ENCODE peak calls at places on chromosomes 16 and 17, in seven cellular contexts. I is HepG2; Q is sigmoid colon; W is CD4-positive, alpha-beta T cell; M is CD8-positive, alpha-beta T cell; J is astrocyte; A is heart right ventricle. T is an unnamed sample.

GRCh38 chr16:89246903-89247733 is 29.6 kb downstream of the ZNF778 start:
- DNase-seq in I (peak; percentile 85), Q (peak; percentile 95), W (peak; percentile 99), M (peak; percentile 97), J (peak; percentile 31), A (peak; percentile 81), T (peak; percentile 65)

GRCh38 chr16:27448531-27449433 is 46.8 kb downstream of the IL21R start:
- DNase-seq in I (peak; percentile 29), Q (no peak), W (no peak), M (no peak), J (no peak), A (no peak), T (no peak)

GRCh38 chr16:27678955-27679354 is 129.0 kb downstream of the KATNIP start:
- DNase-seq in I (no peak), Q (no peak), W (no peak), M (no peak), J (peak; percentile 20), A (no peak), T (no peak)

GRCh38 chr16:88088161-88088581 is 136.9 kb downstream of the BANP start:
- DNase-seq in I (no peak), Q (peak; percentile 76), W (no peak), M (no peak), J (no peak), A (no peak), T (no peak)

GRCh38 chr17:2120550-2121335 is 65.8 kb downstream of the HIC1 start:
- DNase-seq in I (no peak), Q (no peak), W (no peak), M (no peak), J (no peak), A (no peak), T (no peak)

GRCh38 chr16:67030221-67030962 is 1.4 kb downstream of the CBFB start:
- DNase-seq in I (no peak), Q (peak; percentile 55), W (no peak), M (no peak), J (no peak), A (no peak), T (no peak)

GRCh38 chr16:19815418-19815817 is 69.2 kb downstream of the GPRC5B start:
- DNase-seq in I (no peak), Q (no peak), W (no peak), M (no peak), J (no peak), A (no peak), T (no peak)

GRCh38 chr16:87114832-87115231 is 202.4 kb downstream of the C16orf95 start:
- DNase-seq in I (no peak), Q (no peak), W (no peak), M (no peak), J (no peak), A (no peak), T (no peak)

GRCh38 chr16:29743827-29744531 is 1.8 kb downstream of the C16orf54 start:
- DNase-seq in I (no peak), Q (no peak), W (no peak), M (no peak), J (no peak), A (no peak), T (no peak)

GRCh38 chr16:23428351-23428750 is 24.6 kb downstream of the COG7 start:
- DNase-seq in I (no peak), Q (no peak), W (no peak), M (no peak), J (no peak), A (no peak), T (no peak)

GRCh38 chr16:56789360-56789759 is 59.4 kb downstream of the NUP93 start:
- DNase-seq in I (peak; percentile 69), Q (no peak), W (no peak), M (no peak), J (no peak), A (peak; percentile 16), T (no peak)

GRCh38 chr16:89410794-89411309 is 79.5 kb downstream of the ANKRD11 start:
- DNase-seq in I (peak; percentile 34), Q (peak; percentile 78), W (no peak), M (no peak), J (peak; percentile 83), A (peak; percentile 62), T (peak; percentile 65)

GRCh38 chr17:80219777-80220708 is at the start of the genes SGSH and SLC26A11:
- DNase-seq in I (peak; percentile 59), Q (peak; percentile 93), W (peak; percentile 62), M (peak; percentile 34), J (peak; percentile 11), A (peak; percentile 82), T (no peak)

GRCh38 chr17:3529817-3530741 is 27.5 kb downstream of the TRPV3 start:
- DNase-seq in I (peak; percentile 87), Q (peak; percentile 64), W (no peak), M (no peak), J (peak; percentile 31), A (peak; percentile 68), T (no peak)

GRCh38 chr16:24275413-24275812 is 19.3 kb downstream of the CACNG3 start:
- DNase-seq in I (no peak), Q (no peak), W (no peak), M (no peak), J (no peak), A (no peak), T (no peak)

GRCh38 chr17:77534137-77534536 is 393.4 kb downstream of the SEC14L1 start:
- DNase-seq in I (no peak), Q (no peak), W (no peak), M (no peak), J (no peak), A (no peak), T (no peak)

GRCh38 chr16:50946606-50947005 is 204.5 kb downstream of the SALL1 start:
- DNase-seq in I (no peak), Q (no peak), W (no peak), M (no peak), J (no peak), A (peak; percentile 13), T (no peak)

GRCh38 chr17:59521465-59522126 is 43.8 kb upstream of the DHX40 start:
- DNase-seq in I (peak; percentile 74), Q (peak; percentile 73), W (peak; percentile 58), M (peak; percentile 35), J (peak; percentile 11), A (peak; percentile 35), T (peak; percentile 21)

GRCh38 chr17:7632492-7632894 is 2.6 kb downstream of the SHBG start:
- DNase-seq in I (no peak), Q (no peak), W (no peak), M (no peak), J (no peak), A (peak; percentile 17), T (no peak)

GRCh38 chr17:2103456-2103855 is 48.6 kb downstream of the HIC1 start:
- DNase-seq in I (no peak), Q (peak; percentile 76), W (no peak), M (no peak), J (no peak), A (no peak), T (no peak)

GRCh38 chr17:76264425-76264754 is 758 bp upstream of the UBALD2 start:
- DNase-seq in I (no peak), Q (no peak), W (no peak), M (no peak), J (no peak), A (no peak), T (no peak)
- H3K27ac ChIP-seq in I (peak overlapping the region; percentile 13), Q (peak overlapping the region; percentile 85), W (peak overlapping the region; percentile 59), M (peak overlapping the region; percentile 39), J (peak overlapping the region; percentile 80), A (peak overlapping the region; percentile 87), T (peak overlapping the region; percentile 66)

DNA sequence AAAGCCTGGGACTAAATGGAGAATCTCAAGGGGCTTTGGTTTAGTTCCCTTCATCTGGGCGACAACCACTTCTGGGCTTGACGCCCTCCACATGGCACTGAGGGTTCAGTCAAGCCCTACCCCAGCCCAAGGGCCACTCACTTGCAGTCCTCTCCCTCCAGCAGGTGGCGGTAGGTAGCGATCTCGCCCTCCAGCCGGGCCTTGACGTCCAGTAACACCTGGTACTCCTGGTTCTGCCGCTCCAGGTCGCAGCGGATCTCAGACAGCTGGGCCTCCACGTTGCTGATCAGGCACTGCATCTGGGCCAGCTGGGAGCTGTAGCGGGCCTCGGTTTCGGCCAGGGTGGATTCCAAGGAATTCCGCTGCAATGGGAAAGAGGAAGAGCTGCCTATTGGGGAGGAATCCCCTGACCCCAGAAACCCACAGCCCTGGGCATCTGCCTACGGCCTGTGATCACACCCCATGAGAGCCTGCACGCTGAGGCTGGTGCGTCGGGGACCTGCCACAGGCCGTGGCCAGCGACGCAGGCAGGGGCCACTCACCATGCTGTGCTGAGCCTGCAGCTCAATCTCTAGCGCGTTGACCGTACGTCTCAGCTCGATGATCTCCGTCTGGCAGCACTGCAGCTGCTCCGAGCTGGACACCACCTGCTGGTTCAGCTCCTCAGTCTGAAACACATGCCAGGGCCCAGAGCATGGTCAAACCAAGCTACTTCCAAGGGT is 2.7 kb downstream of the KRT36 start:
- DNase-seq in I (peak; percentile 42), Q (no peak), W (no peak), M (no peak), J (no peak), A (no peak), T (no peak)
- TF ChIP-seq CTCF in I (peak; percentile 80), Q (no peak), W (no peak), M (no peak), J (peak; percentile 9), A (no peak), T (no peak)

GRCh38 chr17:12627776-12628491 is 37.8 kb upstream of the MYOCD start:
- DNase-seq in I (peak; percentile 61), Q (no peak), W (no peak), M (no peak), J (peak; percentile 89), A (no peak), T (no peak)
- H3K27ac ChIP-seq in I (no peak overlapping the region), Q (peak overlapping the region; percentile 51), W (no peak overlapping the region), M (no peak overlapping the region), J (peak overlapping the region; percentile 97), A (no peak overlapping the region), T (peak overlapping the region; percentile 94)

GRCh38 chr16:84960942-84961341 is 50.4 kb downstream of the ZDHHC7 start:
- DNase-seq in I (peak; percentile 35), Q (no peak), W (no peak), M (no peak), J (no peak), A (no peak), T (no peak)

GRCh38 chr16:84959784-84960417 is 51.4 kb downstream of the ZDHHC7 start:
- DNase-seq in I (no peak), Q (no peak), W (no peak), M (no peak), J (no peak), A (no peak), T (no peak)

GRCh38 chr16:84957792-84958191 is 53.5 kb downstream of the ZDHHC7 start:
- DNase-seq in I (no peak), Q (no peak), W (no peak), M (no peak), J (no peak), A (no peak), T (no peak)

GRCh38 chr16:84957192-84957591 is 54.1 kb downstream of the ZDHHC7 start:
- DNase-seq in I (no peak), Q (no peak), W (no peak), M (no peak), J (no peak), A (no peak), T (no peak)

DNA sequence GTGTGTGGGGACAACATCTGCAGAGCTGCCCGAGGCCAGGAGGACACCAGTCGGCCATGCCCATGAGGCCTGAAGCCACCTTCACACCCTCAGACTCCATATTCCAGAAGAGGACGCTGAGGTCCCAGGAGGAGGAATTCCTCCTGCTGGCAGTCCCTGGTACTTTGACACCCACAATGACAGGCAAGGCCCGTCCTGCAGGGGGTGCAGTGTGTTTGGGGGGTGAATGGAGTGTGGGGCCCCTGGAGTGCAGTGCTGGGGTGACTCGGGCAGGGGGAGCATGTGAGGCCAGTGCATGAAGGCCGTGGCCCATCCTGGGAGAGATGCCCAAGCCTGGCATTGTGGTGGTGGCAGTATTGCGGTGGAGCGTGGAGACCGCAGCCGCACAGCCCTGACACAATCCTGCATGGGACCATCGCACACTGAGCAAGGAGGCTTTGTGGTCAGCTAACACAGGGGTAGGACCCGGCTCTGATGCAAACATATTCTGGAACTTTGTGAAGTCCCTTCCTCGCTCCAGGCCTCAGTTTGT is 52.2 kb downstream of the ZDHHC7 start:
- DNase-seq in I (peak; percentile 58), Q (no peak), W (no peak), M (no peak), J (no peak), A (no peak), T (no peak)
- TF ChIP-seq CTCF in I (peak; percentile 56), Q (no peak), W (no peak), M (no peak), J (peak; percentile 8), A (no peak), T (peak; percentile 28)

T was measured in AG04450.